ENCODE peak calls at places on chromosomes 11 and 22, in ten cellular contexts. One of them, this sample, is unnamed.

GRCh38 chr22:36580846-36581245 is 51.9 kb upstream of the EIF3D start:
- DNase-seq in hepatocyte: no peak
- DNase-seq in cardiac fibroblast: no peak
- DNase-seq in fibroblast of pulmonary artery: no peak
- DNase-seq in stomach: no peak
- DNase-seq in adrenal gland: no peak
- DNase-seq in choroid plexus epithelial cell: no peak
- DNase-seq in AG10803: no peak
- DNase-seq in lower lobe of right lung: no peak
- DNase-seq in GM13976: no peak
- DNase-seq in this sample: no peak

GRCh38 chr11:70233511-70233919 is 30.4 kb downstream of the FADD start:
- DNase-seq in fibroblast of pulmonary artery: peak
- DNase-seq in cardiac fibroblast: peak
- DNase-seq in adrenal gland: no peak
- DNase-seq in GM13976: no peak
- DNase-seq in AG10803: peak
- DNase-seq in stomach: peak
- DNase-seq in hepatocyte: peak
- DNase-seq in choroid plexus epithelial cell: peak
- DNase-seq in lower lobe of right lung: no peak
- DNase-seq in this sample: no peak

GRCh38 chr11:926341-926916 is 759 bp downstream of the AP2A2 start:
- DNase-seq in fibroblast of pulmonary artery: peak
- DNase-seq in adrenal gland: peak
- DNase-seq in lower lobe of right lung: no peak
- DNase-seq in hepatocyte: peak
- DNase-seq in cardiac fibroblast: peak
- DNase-seq in GM13976: no peak
- DNase-seq in AG10803: peak
- DNase-seq in stomach: no peak
- DNase-seq in choroid plexus epithelial cell: peak
- DNase-seq in this sample: no peak

GRCh38 chr11:46846510-46846830 is 390 bp upstream of the CKAP5 start:
- DNase-seq in stomach: no peak
- DNase-seq in AG10803: no peak
- DNase-seq in GM13976: no peak
- DNase-seq in adrenal gland: no peak
- DNase-seq in choroid plexus epithelial cell: no peak
- DNase-seq in hepatocyte: no peak
- DNase-seq in cardiac fibroblast: no peak
- DNase-seq in fibroblast of pulmonary artery: no peak
- DNase-seq in lower lobe of right lung: no peak
- DNase-seq in this sample: no peak

GRCh38 chr11:118260353-118260752 is 3.7 kb downstream of the MPZL2 start:
- DNase-seq in choroid plexus epithelial cell: no peak
- DNase-seq in GM13976: no peak
- DNase-seq in adrenal gland: no peak
- DNase-seq in lower lobe of right lung: no peak
- DNase-seq in hepatocyte: no peak
- DNase-seq in stomach: no peak
- DNase-seq in cardiac fibroblast: no peak
- DNase-seq in AG10803: no peak
- DNase-seq in fibroblast of pulmonary artery: no peak
- DNase-seq in this sample: no peak

GRCh38 chr11:69380921-69381581 is 87.1 kb downstream of the MYEOV start:
- DNase-seq in hepatocyte: no peak
- DNase-seq in adrenal gland: no peak
- DNase-seq in fibroblast of pulmonary artery: no peak
- DNase-seq in cardiac fibroblast: no peak
- DNase-seq in lower lobe of right lung: no peak
- DNase-seq in GM13976: no peak
- DNase-seq in AG10803: no peak
- DNase-seq in stomach: peak
- DNase-seq in choroid plexus epithelial cell: no peak
- DNase-seq in this sample: no peak

GRCh38 chr22:40524392-40525249 is 111.9 kb downstream of the MRTFA start:
- DNase-seq in adrenal gland: no peak
- DNase-seq in lower lobe of right lung: no peak
- DNase-seq in hepatocyte: no peak
- DNase-seq in cardiac fibroblast: peak
- DNase-seq in fibroblast of pulmonary artery: peak
- DNase-seq in AG10803: peak
- DNase-seq in GM13976: no peak
- DNase-seq in choroid plexus epithelial cell: peak
- DNase-seq in stomach: no peak
- DNase-seq in this sample: no peak

GRCh38 chr11:87281496-87281895 is 243.8 kb downstream of the TMEM135 start:
- DNase-seq in fibroblast of pulmonary artery: peak
- DNase-seq in cardiac fibroblast: peak
- DNase-seq in AG10803: peak
- DNase-seq in lower lobe of right lung: no peak
- DNase-seq in choroid plexus epithelial cell: peak
- DNase-seq in hepatocyte: peak
- DNase-seq in stomach: no peak
- DNase-seq in GM13976: no peak
- DNase-seq in adrenal gland: no peak
- DNase-seq in this sample: no peak

GRCh38 chr22:35523167-35523928 is 17.3 kb upstream of the RASD2 start:
- DNase-seq in choroid plexus epithelial cell: no peak
- DNase-seq in adrenal gland: no peak
- DNase-seq in stomach: no peak
- DNase-seq in AG10803: no peak
- DNase-seq in GM13976: no peak
- DNase-seq in hepatocyte: no peak
- DNase-seq in lower lobe of right lung: no peak
- DNase-seq in fibroblast of pulmonary artery: no peak
- DNase-seq in cardiac fibroblast: no peak
- DNase-seq in this sample: no peak

GRCh38 chr11:86145439-86146156 is 76.7 kb upstream of the PICALM start:
- DNase-seq in stomach: no peak
- DNase-seq in AG10803: no peak
- DNase-seq in lower lobe of right lung: no peak
- DNase-seq in GM13976: no peak
- DNase-seq in choroid plexus epithelial cell: no peak
- DNase-seq in fibroblast of pulmonary artery: no peak
- DNase-seq in hepatocyte: peak
- DNase-seq in cardiac fibroblast: no peak
- DNase-seq in adrenal gland: no peak
- DNase-seq in this sample: no peak

GRCh38 chr11:83881428-83881827 is 595.3 kb upstream of the CCDC90B start:
- DNase-seq in GM13976: no peak
- DNase-seq in hepatocyte: no peak
- DNase-seq in cardiac fibroblast: no peak
- DNase-seq in lower lobe of right lung: no peak
- DNase-seq in choroid plexus epithelial cell: peak
- DNase-seq in stomach: no peak
- DNase-seq in fibroblast of pulmonary artery: no peak
- DNase-seq in adrenal gland: no peak
- DNase-seq in AG10803: no peak
- DNase-seq in this sample: no peak
- TF ChIP-seq CTCF in GM13976: no peak
- TF ChIP-seq CTCF in hepatocyte: no peak
- TF ChIP-seq CTCF in cardiac fibroblast: no peak
- TF ChIP-seq CTCF in lower lobe of right lung: no peak
- TF ChIP-seq CTCF in choroid plexus epithelial cell: peak
- TF ChIP-seq CTCF in stomach: no peak
- TF ChIP-seq CTCF in fibroblast of pulmonary artery: no peak
- TF ChIP-seq CTCF in adrenal gland: no peak
- TF ChIP-seq CTCF in AG10803: no peak
- TF ChIP-seq CTCF in this sample: no peak

DNA sequence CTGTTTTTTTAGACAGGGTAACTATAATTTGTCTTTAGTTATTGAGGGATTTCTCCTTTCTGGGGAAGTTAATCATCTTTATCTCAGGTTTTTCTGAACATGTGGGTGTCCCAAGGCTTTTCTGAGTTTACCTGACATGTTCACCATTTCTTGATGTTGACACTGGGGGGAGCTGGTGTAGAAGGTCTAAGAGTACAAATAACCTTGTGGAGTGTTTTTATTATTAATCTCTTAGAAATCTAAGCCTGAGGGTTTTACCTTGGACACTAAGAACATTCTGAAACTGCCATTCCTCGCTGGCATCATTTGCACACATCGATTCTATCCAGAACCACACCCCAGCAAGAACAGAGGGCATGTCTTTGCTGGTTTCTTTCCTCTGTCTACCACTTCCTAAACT is 15.6 kb upstream of the C11orf91 start:
- DNase-seq in fibroblast of pulmonary artery: peak
- DNase-seq in hepatocyte: no peak
- DNase-seq in cardiac fibroblast: peak
- DNase-seq in AG10803: peak
- DNase-seq in choroid plexus epithelial cell: peak
- DNase-seq in GM13976: peak
- DNase-seq in adrenal gland: peak
- DNase-seq in lower lobe of right lung: no peak
- DNase-seq in stomach: no peak
- DNase-seq in this sample: no peak
- TF ChIP-seq CTCF in fibroblast of pulmonary artery: peak
- TF ChIP-seq CTCF in hepatocyte: peak
- TF ChIP-seq CTCF in cardiac fibroblast: peak
- TF ChIP-seq CTCF in AG10803: peak
- TF ChIP-seq CTCF in choroid plexus epithelial cell: peak
- TF ChIP-seq CTCF in GM13976: peak
- TF ChIP-seq CTCF in adrenal gland: no peak
- TF ChIP-seq CTCF in lower lobe of right lung: no peak
- TF ChIP-seq CTCF in stomach: peak
- TF ChIP-seq CTCF in this sample: no peak

DNA sequence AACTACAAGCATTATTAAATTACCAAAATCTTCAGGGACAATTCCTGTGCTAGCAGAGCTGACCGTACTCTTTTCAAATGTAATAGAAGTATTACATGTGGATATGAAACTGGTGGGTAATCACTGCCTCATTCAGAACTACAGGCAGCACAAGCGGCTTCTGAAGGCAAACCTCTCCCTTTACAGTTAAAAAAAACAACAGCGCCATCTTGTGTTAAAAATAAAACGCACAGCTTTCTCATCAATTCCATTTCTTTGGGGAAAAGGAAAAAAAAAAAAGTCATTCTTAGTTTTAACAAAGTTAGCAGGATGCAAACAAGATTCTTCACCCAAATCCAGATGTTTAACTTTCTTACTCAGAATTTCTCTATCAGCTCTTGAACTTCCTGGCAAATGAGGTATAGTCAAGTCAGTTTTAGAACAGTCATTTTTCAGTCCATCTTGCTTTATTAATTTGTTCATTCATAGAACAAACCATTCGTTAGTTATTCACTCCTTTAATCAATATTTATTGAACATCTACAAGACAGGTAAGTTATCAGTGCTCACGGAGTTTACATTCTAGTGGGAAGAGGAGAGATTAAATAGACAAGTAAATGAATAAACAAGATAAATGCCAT is 331.8 kb upstream of the MPPED2 start:
- DNase-seq in stomach: no peak
- DNase-seq in AG10803: peak
- DNase-seq in hepatocyte: peak
- DNase-seq in lower lobe of right lung: no peak
- DNase-seq in choroid plexus epithelial cell: peak
- DNase-seq in GM13976: peak
- DNase-seq in cardiac fibroblast: peak
- DNase-seq in fibroblast of pulmonary artery: peak
- DNase-seq in adrenal gland: peak
- DNase-seq in this sample: peak
- TF ChIP-seq CTCF in stomach: peak
- TF ChIP-seq CTCF in AG10803: peak
- TF ChIP-seq CTCF in hepatocyte: peak
- TF ChIP-seq CTCF in lower lobe of right lung: peak
- TF ChIP-seq CTCF in choroid plexus epithelial cell: peak
- TF ChIP-seq CTCF in GM13976: peak
- TF ChIP-seq CTCF in cardiac fibroblast: peak
- TF ChIP-seq CTCF in fibroblast of pulmonary artery: peak
- TF ChIP-seq CTCF in adrenal gland: peak
- TF ChIP-seq CTCF in this sample: peak

GRCh38 chr11:34052608-34053160 is 1.2 kb downstream of the CAPRIN1 start:
- DNase-seq in lower lobe of right lung: peak
- DNase-seq in AG10803: no peak
- DNase-seq in cardiac fibroblast: no peak
- DNase-seq in choroid plexus epithelial cell: no peak
- DNase-seq in stomach: peak
- DNase-seq in fibroblast of pulmonary artery: no peak
- DNase-seq in GM13976: no peak
- DNase-seq in hepatocyte: peak
- DNase-seq in adrenal gland: peak
- DNase-seq in this sample: peak

GRCh38 chr11:34052036-34052607 is 591 bp downstream of the CAPRIN1 start:
- DNase-seq in GM13976: peak
- DNase-seq in AG10803: peak
- DNase-seq in stomach: peak
- DNase-seq in choroid plexus epithelial cell: peak
- DNase-seq in fibroblast of pulmonary artery: peak
- DNase-seq in lower lobe of right lung: peak
- DNase-seq in adrenal gland: peak
- DNase-seq in hepatocyte: peak
- DNase-seq in cardiac fibroblast: peak
- DNase-seq in this sample: peak

GRCh38 chr11:34050967-34051348 is 573 bp upstream of the CAPRIN1 start:
- DNase-seq in cardiac fibroblast: peak
- DNase-seq in lower lobe of right lung: no peak
- DNase-seq in adrenal gland: no peak
- DNase-seq in fibroblast of pulmonary artery: peak
- DNase-seq in GM13976: no peak
- DNase-seq in stomach: no peak
- DNase-seq in choroid plexus epithelial cell: peak
- DNase-seq in AG10803: no peak
- DNase-seq in hepatocyte: no peak
- DNase-seq in this sample: no peak

GRCh38 chr11:34050536-34050935 is 995 bp upstream of the CAPRIN1 start:
- DNase-seq in AG10803: peak
- DNase-seq in lower lobe of right lung: no peak
- DNase-seq in stomach: no peak
- DNase-seq in fibroblast of pulmonary artery: peak
- DNase-seq in hepatocyte: no peak
- DNase-seq in adrenal gland: no peak
- DNase-seq in GM13976: no peak
- DNase-seq in cardiac fibroblast: peak
- DNase-seq in choroid plexus epithelial cell: peak
- DNase-seq in this sample: no peak

DNA sequence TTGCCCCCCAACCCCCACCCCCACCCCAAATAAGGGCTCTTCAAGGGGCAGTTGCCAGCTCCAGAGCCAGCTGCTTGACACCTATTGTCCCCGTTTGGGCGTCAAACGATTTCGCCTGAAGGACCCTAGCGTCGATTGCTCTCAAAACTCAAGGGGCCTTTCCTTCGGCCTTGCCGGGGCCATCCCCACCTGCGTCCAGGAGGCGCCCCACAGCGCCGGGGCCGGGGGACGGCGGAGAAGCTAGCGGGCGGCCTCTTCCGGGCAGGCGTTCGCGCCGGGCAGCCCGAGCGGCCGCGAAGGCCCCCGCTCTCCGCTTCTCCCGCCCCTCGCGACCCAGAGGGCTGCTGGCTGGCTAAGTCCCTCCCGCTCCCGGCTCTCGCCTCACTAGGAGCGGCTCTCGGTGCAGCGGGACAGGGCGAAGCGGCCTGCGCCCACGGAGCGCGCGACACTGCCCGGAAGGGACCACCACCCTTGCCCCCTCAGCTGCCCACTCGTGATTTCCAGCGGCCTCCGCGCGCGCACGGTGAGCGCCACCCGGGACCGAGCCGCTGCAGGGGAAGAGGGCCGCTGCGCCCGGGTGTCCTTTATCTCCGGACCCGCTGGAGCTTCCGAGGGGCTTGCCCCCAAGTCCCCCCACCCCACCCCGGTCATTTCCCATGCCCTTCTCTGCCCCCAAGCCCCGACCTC is at the start of gene CAPRIN1:
- DNase-seq in hepatocyte: peak
- DNase-seq in lower lobe of right lung: peak
- DNase-seq in stomach: peak
- DNase-seq in AG10803: peak
- DNase-seq in GM13976: peak
- DNase-seq in adrenal gland: peak
- DNase-seq in choroid plexus epithelial cell: peak
- DNase-seq in cardiac fibroblast: peak
- DNase-seq in fibroblast of pulmonary artery: peak
- DNase-seq in this sample: peak
- TF ChIP-seq CTCF in hepatocyte: no peak
- TF ChIP-seq CTCF in lower lobe of right lung: no peak
- TF ChIP-seq CTCF in stomach: no peak
- TF ChIP-seq CTCF in AG10803: no peak
- TF ChIP-seq CTCF in GM13976: no peak
- TF ChIP-seq CTCF in adrenal gland: no peak
- TF ChIP-seq CTCF in choroid plexus epithelial cell: no peak
- TF ChIP-seq CTCF in cardiac fibroblast: no peak
- TF ChIP-seq CTCF in fibroblast of pulmonary artery: no peak
- TF ChIP-seq CTCF in this sample: no peak

This sample was measured in B cell.